ENCODE peak calls at places on chromosome 15, in five cellular contexts. Y is H1, U is fibroblast of lung, T is colonic mucosa, K is astrocyte. B is an unnamed sample.

GRCh38 chr15:77482570-77482969 is 61.9 kb downstream of the HMG20A start:
- DNase-seq in Y (no peak), U (peak), T (no peak), K (peak), B (no peak)

GRCh38 chr15:57079446-57079845 is 161.0 kb downstream of the TCF12 start:
- DNase-seq in Y (no peak), U (peak), T (no peak), K (peak), B (no peak)

GRCh38 chr15:62403164-62403809 is 238.2 kb upstream of the C2CD4B start:
- DNase-seq in Y (no peak), U (peak), T (no peak), K (peak), B (no peak)

GRCh38 chr15:66900586-66901310 is 164.7 kb upstream of the SMAD3 start:
- DNase-seq in Y (no peak), U (no peak), T (no peak), K (no peak), B (no peak)

GRCh38 chr15:56031836-56032235 is 38.4 kb upstream of the NEDD4 start:
- DNase-seq in Y (no peak), U (no peak), T (no peak), K (no peak), B (no peak)

GRCh38 chr15:31207246-31207645 is 105.7 kb upstream of the TRPM1 start:
- DNase-seq in Y (no peak), U (no peak), T (no peak), K (no peak), B (no peak)

GRCh38 chr15:69170597-69170996 is 10.2 kb downstream of the GLCE start:
- DNase-seq in Y (no peak), U (no peak), T (no peak), K (no peak), B (no peak)

GRCh38 chr15:57861039-57861638 is 154.6 kb downstream of the POLR2M start:
- DNase-seq in Y (no peak), U (peak), T (peak), K (peak), B (no peak)

GRCh38 chr15:23750776-23751175 is 63.7 kb upstream of the NDN start:
- DNase-seq in Y (no peak), U (no peak), T (no peak), K (no peak), B (no peak)

GRCh38 chr15:100098705-100099104 is 243.1 kb downstream of the ADAMTS17 start:
- DNase-seq in Y (no peak), U (no peak), T (no peak), K (no peak), B (no peak)

GRCh38 chr15:69104050-69104750 is 56.2 kb upstream of the GLCE start:
- DNase-seq in Y (no peak), U (no peak), T (no peak), K (no peak), B (no peak)

GRCh38 chr15:74242296-74242929 is 6.3 kb downstream of the CCDC33 start:
- DNase-seq in Y (no peak), U (peak), T (no peak), K (peak), B (no peak)

GRCh38 chr15:58805095-58805494 is 34.0 kb downstream of the MINDY2 start:
- DNase-seq in Y (no peak), U (no peak), T (no peak), K (no peak), B (no peak)

GRCh38 chr15:25691544-25692430 is 171.3 kb downstream of the ATP10A start:
- DNase-seq in Y (no peak), U (no peak), T (no peak), K (no peak), B (no peak)

GRCh38 chr15:35540885-35541284 is 5.1 kb downstream of the DPH6 start:
- DNase-seq in Y (no peak), U (peak), T (no peak), K (peak), B (no peak)

GRCh38 chr15:67433495-67434099 is 87.3 kb upstream of the C15orf61 start:
- DNase-seq in Y (peak), U (peak), T (peak), K (peak), B (no peak)

GRCh38 chr15:69074011-69074842 is 59.7 kb downstream of the NOX5 start:
- DNase-seq in Y (peak), U (peak), T (peak), K (peak), B (no peak)

GRCh38 chr15:27826411-27826810 is 272.7 kb downstream of the OCA2 start:
- DNase-seq in Y (no peak), U (peak), T (no peak), K (peak), B (no peak)

GRCh38 chr15:69390575-69390974 is 23.6 kb upstream of the KIF23 start:
- DNase-seq in Y (no peak), U (peak), T (no peak), K (peak), B (no peak)

GRCh38 chr15:65404196-65404872 is 18.4 kb downstream of the IGDCC4 start:
- DNase-seq in Y (no peak), U (no peak), T (no peak), K (no peak), B (no peak)

GRCh38 chr15:99965376-99965775 is 232.1 kb upstream of the LYSMD4 start:
- DNase-seq in Y (no peak), U (no peak), T (no peak), K (no peak), B (no peak)

GRCh38 chr15:84402856-84403608 is 167.5 kb downstream of the GOLGA6L4 start:
- DNase-seq in Y (no peak), U (no peak), T (peak), K (no peak), B (no peak)

GRCh38 chr15:44545934-44546802 is 9.2 kb downstream of the EIF3J start:
- DNase-seq in Y (no peak), U (peak), T (no peak), K (peak), B (no peak)

GRCh38 chr15:80703965-80704364 is 8.9 kb downstream of the ABHD17C start:
- DNase-seq in Y (no peak), U (peak), T (no peak), K (peak), B (no peak)

GRCh38 chr15:68365140-68365745 is 66.7 kb downstream of the ITGA11 start:
- DNase-seq in Y (no peak), U (no peak), T (no peak), K (peak), B (no peak)

GRCh38 chr15:44087578-44088190 is 107.4 kb downstream of the FRMD5 start:
- DNase-seq in Y (no peak), U (peak), T (no peak), K (peak), B (peak)

GRCh38 chr15:65068436-65068835 is 645 bp upstream of the RASL12 start:
- DNase-seq in Y (no peak), U (no peak), T (no peak), K (no peak), B (no peak)

GRCh38 chr15:75902129-75902557 is 1.5 kb upstream of the FBXO22 start:
- DNase-seq in Y (no peak), U (no peak), T (no peak), K (no peak), B (no peak)

GRCh38 chr15:71116366-71116765 is 1.1 kb downstream of the THSD4 start:
- DNase-seq in Y (no peak), U (no peak), T (peak), K (no peak), B (no peak)

GRCh38 chr15:71116942-71117341 is 1.7 kb downstream of the THSD4 start:
- DNase-seq in Y (no peak), U (no peak), T (peak), K (no peak), B (no peak)

GRCh38 chr15:71114066-71114680 is 1.1 kb upstream of the THSD4 start:
- DNase-seq in Y (no peak), U (no peak), T (no peak), K (no peak), B (no peak)

GRCh38 chr15:71114887-71115566 is at the start of gene THSD4:
- DNase-seq in Y (peak), U (peak), T (peak), K (peak), B (peak)

GRCh38 chr15:71115567-71116351 is 488 bp downstream of the THSD4 start:
- DNase-seq in Y (no peak), U (peak), T (peak), K (peak), B (no peak)
- TF ChIP-seq CTCF in Y (no peak), U (no peak), T (no peak), K (no peak), B (no peak)

DNA sequence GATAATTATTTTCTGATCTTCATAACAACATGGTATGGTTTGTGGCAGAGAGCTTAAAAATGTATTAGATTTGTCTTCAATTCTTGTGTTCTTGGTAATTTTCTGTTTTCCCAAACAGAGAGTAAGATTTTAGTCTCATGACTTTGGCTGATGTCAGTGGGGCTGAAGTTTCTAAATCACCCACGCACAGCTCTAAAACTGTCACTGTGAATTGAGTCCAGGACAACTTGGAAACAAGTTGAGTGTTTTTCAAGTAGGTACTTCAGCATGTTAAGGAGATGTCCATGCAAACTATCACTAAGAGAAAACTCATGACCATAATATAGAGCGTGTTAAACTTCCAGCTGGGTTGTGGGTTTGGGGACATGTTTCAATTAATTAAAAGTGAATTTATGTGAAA is 90.0 kb downstream of the KLHL25 start:
- DNase-seq in Y (no peak), U (no peak), T (no peak), K (no peak), B (no peak)
- H3K9ac ChIP-seq in Y (no peak), U (no peak), T (no peak), K (no peak), B (no peak)

GRCh38 chr15:38859574-38859973 is 295.0 kb upstream of the RASGRP1 start:
- DNase-seq in Y (no peak), U (no peak), T (no peak), K (no peak), B (no peak)

GRCh38 chr15:38854506-38854905 is 289.9 kb upstream of the RASGRP1 start:
- DNase-seq in Y (no peak), U (no peak), T (no peak), K (no peak), B (no peak)

GRCh38 chr15:38857814-38858213 is 293.2 kb upstream of the RASGRP1 start:
- DNase-seq in Y (no peak), U (no peak), T (no peak), K (no peak), B (no peak)

GRCh38 chr15:38853608-38854007 is 289.0 kb upstream of the RASGRP1 start:
- DNase-seq in Y (peak), U (no peak), T (no peak), K (no peak), B (no peak)
- TF ChIP-seq CTCF in Y (peak), U (peak), T (no peak), K (no peak), B (peak)

GRCh38 chr15:82048809-82049208 is 3.0 kb upstream of the MEX3B start:
- DNase-seq in Y (no peak), U (no peak), T (no peak), K (no peak), B (no peak)

GRCh38 chr15:82045179-82045891 is 483 bp downstream of the MEX3B start:
- DNase-seq in Y (no peak), U (peak), T (peak), K (peak), B (no peak)

GRCh38 chr15:82045892-82046667 is at the start of gene MEX3B:
- DNase-seq in Y (peak), U (peak), T (peak), K (peak), B (peak)

GRCh38 chr15:82046668-82047492 is 1.1 kb upstream of the MEX3B start:
- DNase-seq in Y (peak), U (peak), T (peak), K (peak), B (peak)

GRCh38 chr15:82047493-82048446 is 2.0 kb upstream of the MEX3B start:
- DNase-seq in Y (no peak), U (peak), T (no peak), K (peak), B (no peak)
- H3K9ac ChIP-seq in Y (peak), U (no peak), T (peak), K (peak), B (no peak)

DNA sequence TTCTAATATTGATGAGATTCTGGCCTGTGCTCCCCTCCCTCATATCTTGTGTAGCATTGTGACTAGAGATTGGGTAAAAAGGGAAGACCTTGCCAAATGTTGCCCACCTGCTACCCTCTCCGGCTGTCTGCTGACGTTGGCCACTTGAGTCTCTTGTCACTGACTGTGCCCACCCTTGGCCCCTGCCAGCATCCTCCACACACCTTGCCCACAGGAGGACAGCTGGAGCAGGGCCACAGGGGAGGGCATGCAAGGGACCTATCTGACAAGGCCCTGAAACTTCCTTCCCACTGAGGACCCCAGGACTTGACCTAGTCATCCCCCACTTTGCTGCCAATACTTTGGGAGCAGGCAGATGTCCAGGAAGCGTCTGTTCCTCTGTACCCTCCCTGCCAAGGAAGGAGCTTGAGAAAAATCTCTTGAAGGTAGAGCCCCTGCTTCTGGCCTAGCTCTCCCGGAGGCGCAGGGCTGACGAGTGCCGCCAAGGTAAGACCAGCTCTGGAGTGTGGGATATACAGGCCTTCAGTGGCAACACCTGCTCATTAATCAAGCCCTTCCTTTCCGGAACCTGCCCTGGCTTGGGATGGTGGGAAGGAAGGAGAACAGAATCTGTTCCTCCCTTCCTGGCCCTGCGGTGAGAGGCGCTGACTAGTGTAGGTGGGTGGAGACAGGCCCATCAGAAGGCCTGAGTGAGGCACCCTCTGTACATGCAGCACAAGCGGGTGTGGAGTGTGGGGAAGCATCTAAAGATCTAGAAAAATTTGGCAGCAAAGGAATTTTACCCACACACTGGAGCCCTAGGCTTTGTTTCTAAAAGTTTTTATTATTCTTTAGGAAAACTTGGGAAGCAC is 4.9 kb upstream of the PAK6 start:
- DNase-seq in Y (no peak), U (peak), T (no peak), K (no peak), B (no peak)
- TF ChIP-seq CTCF in Y (no peak), U (no peak), T (no peak), K (no peak), B (no peak)

GRCh38 chr15:51621155-51621554 is 1.4 kb downstream of the DMXL2 start:
- DNase-seq in Y (no peak), U (no peak), T (no peak), K (no peak), B (no peak)
- H3K9ac ChIP-seq in Y (no peak), U (no peak), T (no peak), K (peak), B (no peak)